ENCODE peak calls at places on chromosomes 1 and 21, in nine cellular contexts. J is heart right ventricle, N is dorsolateral prefrontal cortex, C is ovary, D is fibroblast of mammary gland, F is cardiac fibroblast, I is heart left ventricle, W is lower lobe of right lung, Q is colonic mucosa. S is an unnamed sample.

GRCh38 chr1:92483442-92484170 is 3.1 kb downstream of the GFI1 start:
- DNase-seq in C (no peak), N (no peak), I (no peak), D (no peak), Q (peak), J (peak), F (no peak), W (peak), S (no peak)

GRCh38 chr1:151472852-151473731 is 13.8 kb upstream of the POGZ start:
- DNase-seq in N (no peak), F (peak), Q (peak), J (peak), I (peak), C (peak), D (peak), W (peak), S (no peak)

GRCh38 chr1:170273556-170274501 is 128.1 kb downstream of the NTMT2 start:
- DNase-seq in D (peak), W (no peak), J (peak), N (no peak), C (no peak), F (peak), Q (no peak), I (peak), S (no peak)

GRCh38 chr1:79353224-79353623 is 346.7 kb upstream of the ADGRL4 start:
- DNase-seq in C (no peak), J (no peak), D (peak), Q (no peak), I (no peak), F (peak), N (no peak), W (no peak), S (peak)

GRCh38 chr1:223490256-223490655 is 97.0 kb downstream of the CCDC185 start:
- DNase-seq in W (no peak), I (no peak), J (no peak), F (no peak), Q (no peak), N (no peak), C (no peak), D (no peak), S (no peak)

GRCh38 chr21:45975017-45975595 is 6.5 kb upstream of the COL6A1 start:
- DNase-seq in I (peak), F (peak), W (peak), N (no peak), C (peak), J (peak), Q (no peak), D (peak), S (no peak)

GRCh38 chr1:198162091-198162767 is 5.4 kb downstream of the NEK7 start:
- DNase-seq in Q (peak), C (no peak), W (peak), J (no peak), I (peak), N (no peak), F (no peak), D (no peak), S (no peak)

GRCh38 chr1:228361314-228362140 is 45.1 kb downstream of the TRIM11 start:
- DNase-seq in J (peak), N (no peak), D (no peak), C (no peak), F (no peak), I (peak), W (peak), Q (no peak), S (no peak)

GRCh38 chr1:104765115-104765514 is 1015.4 kb downstream of the AMY1C start:
- DNase-seq in W (no peak), I (no peak), Q (no peak), F (no peak), N (no peak), D (no peak), C (no peak), J (no peak), S (no peak)

DNA sequence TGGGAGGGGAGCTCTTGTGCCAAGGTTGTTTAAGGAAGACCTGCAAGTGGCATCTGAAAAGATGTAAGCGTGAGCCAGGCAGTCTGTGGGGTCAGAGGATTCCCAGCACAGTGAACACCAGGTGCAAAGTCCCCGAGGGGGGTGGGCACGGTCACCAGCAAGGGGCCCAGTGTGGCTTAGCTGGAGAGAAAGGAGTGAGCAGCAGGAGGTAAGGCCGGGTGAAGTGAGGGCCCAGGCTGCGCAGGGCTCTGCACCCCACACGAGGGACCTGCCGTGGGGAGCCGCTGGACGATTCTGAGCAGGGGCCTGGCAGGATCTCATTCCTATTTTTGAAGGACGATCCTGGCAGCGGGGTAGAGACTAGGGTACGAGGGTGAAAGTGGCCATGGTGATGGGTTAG is 4.1 kb downstream of the DDOST start:
- DNase-seq in Q (no peak), F (no peak), C (no peak), N (no peak), W (no peak), D (no peak), I (no peak), J (no peak), S (no peak)
- H3K4me3 ChIP-seq in Q (no peak), F (no peak), C (no peak), N (no peak), W (no peak), D (no peak), I (no peak), J (no peak), S (no peak)

DNA sequence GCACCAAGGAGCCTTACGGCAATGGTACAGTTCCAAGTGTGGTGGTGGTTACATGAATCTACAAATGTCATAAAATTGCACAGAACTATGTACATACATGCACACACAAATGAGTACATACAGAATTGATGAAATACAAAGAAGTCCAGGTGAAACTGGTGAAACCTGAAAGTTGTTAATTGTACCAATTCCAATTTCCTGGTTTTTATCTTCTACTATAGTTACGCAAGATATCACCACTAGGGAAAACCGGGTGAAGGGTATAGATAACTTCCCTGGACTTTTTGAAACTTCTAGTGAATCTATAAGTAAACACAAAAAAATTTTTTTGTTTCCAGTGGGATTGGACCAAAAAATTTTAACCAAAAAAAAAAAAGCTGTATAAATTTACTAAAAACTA is 18.9 kb downstream of the HSF2BP start:
- DNase-seq in N (no peak), C (no peak), F (no peak), D (no peak), W (no peak), J (no peak), Q (no peak), I (no peak), S (no peak)
- TF ChIP-seq CTCF in N (no peak), C (no peak), F (no peak), D (no peak), W (no peak), J (no peak), Q (no peak), I (no peak), S (no peak)

DNA sequence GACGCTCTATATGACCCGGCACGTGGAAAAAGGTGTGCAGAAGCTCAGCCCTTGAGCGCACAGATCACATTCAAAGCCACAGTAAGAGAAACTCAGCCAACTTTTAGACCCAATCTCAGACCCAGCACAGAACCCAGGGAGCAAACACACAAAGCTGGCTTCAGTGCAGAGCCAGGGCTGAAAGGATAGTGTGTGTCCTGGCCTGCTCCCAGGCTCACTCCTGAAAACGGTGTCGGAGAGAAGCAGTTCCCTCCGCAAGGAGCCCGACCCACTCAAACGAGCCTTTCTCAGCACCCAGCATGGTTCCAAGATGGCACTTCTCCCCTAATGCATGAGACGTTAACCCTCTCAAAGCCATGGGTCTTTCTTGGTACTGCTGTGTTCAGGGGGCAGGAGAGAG is 39.6 kb downstream of the CASZ1 start:
- DNase-seq in C (no peak), N (no peak), W (no peak), D (no peak), F (no peak), I (no peak), Q (no peak), J (no peak), S (no peak)
- H3K4me3 ChIP-seq in C (no peak), N (no peak), W (no peak), D (no peak), F (no peak), I (no peak), Q (no peak), J (no peak), S (no peak)

DNA sequence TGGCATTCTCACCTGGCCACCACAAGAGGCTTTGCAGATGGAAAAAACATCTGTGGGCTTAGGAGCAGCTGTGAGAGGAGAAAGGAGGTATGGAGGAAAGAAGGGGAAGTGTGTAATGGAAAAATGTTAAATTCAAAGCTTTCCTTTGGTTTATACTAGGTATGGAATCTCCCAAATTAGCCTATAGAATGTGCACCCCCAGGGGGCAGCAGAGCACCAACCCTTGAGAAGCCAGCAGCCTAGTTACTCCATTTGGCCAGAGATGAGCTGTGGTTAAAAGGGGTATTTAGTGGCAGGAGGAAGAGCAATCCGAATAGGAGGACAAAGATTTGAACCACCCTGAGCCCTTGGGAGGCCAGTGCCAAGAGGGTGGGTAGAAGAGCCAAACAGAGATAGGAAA is 97.5 kb upstream of the CTTNBP2NL start:
- DNase-seq in J (no peak), F (peak), C (no peak), N (no peak), D (peak), Q (peak), W (peak), I (no peak), S (peak)
- TF ChIP-seq CTCF in J (no peak), F (peak), C (no peak), N (peak), D (peak), Q (peak), W (peak), I (peak), S (peak)

DNA sequence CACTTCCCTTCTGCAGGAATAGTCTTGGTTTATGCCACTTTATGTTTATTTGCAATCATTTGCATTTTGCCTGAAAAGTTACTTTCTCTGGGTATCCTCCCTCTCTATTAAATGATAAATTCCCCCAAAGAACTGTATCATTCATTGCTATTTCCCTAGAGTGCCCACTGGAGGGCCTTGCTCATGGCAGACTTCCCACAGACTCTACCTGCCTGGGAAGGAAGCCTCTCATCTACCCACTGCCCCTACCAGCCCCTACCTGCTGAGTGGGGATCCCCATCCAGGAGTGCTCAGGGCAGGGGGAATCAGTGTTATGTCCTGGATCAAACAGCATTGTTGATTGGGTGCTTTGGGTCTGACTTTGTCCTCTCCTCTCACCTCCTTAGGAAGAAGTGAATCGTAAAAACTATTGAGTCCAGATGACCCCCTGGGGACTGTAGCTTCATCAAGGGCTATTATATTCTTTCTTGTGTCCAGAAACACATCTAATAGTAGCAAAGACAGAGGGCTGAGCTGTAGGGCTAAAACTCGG is 6.8 kb upstream of the LRRN2 start:
- DNase-seq in D (no peak), W (no peak), I (no peak), Q (no peak), N (no peak), F (no peak), C (no peak), J (no peak), S (no peak)
- H3K4me3 ChIP-seq in D (no peak), W (no peak), I (no peak), Q (no peak), N (no peak), F (no peak), C (no peak), J (no peak), S (no peak)

GRCh38 chr1:34108269-34108668 is 56.8 kb downstream of the CSMD2 start:
- DNase-seq in J (no peak), W (no peak), F (no peak), C (no peak), Q (no peak), N (no peak), D (no peak), I (no peak), S (no peak)

GRCh38 chr1:34113362-34113761 is 51.7 kb downstream of the CSMD2 start:
- DNase-seq in W (no peak), Q (no peak), I (peak), C (no peak), N (no peak), J (no peak), F (no peak), D (peak), S (no peak)

GRCh38 chr1:34108711-34109110 is 56.3 kb downstream of the CSMD2 start:
- DNase-seq in D (no peak), Q (no peak), W (no peak), J (no peak), N (no peak), F (no peak), I (no peak), C (no peak), S (no peak)

GRCh38 chr1:34115233-34115632 is 49.8 kb downstream of the CSMD2 start:
- DNase-seq in C (no peak), D (no peak), I (no peak), J (no peak), W (no peak), N (no peak), Q (no peak), F (no peak), S (no peak)

GRCh38 chr1:34113887-34114286 is 51.1 kb downstream of the CSMD2 start:
- DNase-seq in F (peak), J (no peak), D (peak), W (no peak), Q (no peak), N (no peak), C (no peak), I (no peak), S (no peak)
- TF ChIP-seq CTCF in F (peak), J (no peak), D (peak), W (no peak), Q (no peak), N (peak), C (no peak), I (no peak), S (peak)

DNA sequence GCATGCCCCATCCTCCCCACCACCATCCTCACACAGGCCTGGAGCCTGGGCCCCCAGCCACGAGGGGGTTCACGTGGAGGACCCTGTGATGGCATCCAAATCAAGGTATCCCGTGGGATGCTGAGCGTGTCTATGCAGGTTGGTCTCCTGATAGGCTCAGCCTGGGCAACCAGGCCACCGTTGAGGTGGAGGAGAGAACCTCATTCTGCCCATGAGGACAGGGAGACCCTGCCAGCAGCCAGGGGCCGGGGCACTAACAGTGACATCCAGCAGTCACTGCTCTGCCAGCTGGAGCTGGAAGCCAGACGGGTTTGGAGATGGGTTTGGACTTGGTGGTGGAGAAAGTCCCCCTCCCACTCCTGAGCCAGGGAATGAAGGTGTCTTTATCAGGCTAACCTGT is 582.8 kb downstream of the MATN1 start:
- DNase-seq in N (no peak), D (no peak), C (no peak), J (no peak), F (no peak), W (no peak), Q (no peak), I (no peak), S (no peak)
- H3K4me3 ChIP-seq in N (no peak), D (no peak), C (no peak), J (no peak), F (no peak), W (no peak), Q (no peak), I (no peak), S (no peak)